ENCODE peak calls at places on chromosomes 6 and 20, in four cellular contexts. U, O, H and R are unnamed samples.

GRCh38 chr20:16203091-16203490 is 370.2 kb downstream of the KIF16B start:
- DNase-seq in U (no peak), O (no peak), H (no peak), R (no peak)

GRCh38 chr20:63664861-63665594 is 6.9 kb downstream of the RTEL1 start:
- DNase-seq in U (no peak), O (no peak), H (no peak), R (peak)

GRCh38 chr6:14533446-14533845 is 415.9 kb downstream of the CD83 start:
- DNase-seq in U (no peak), O (no peak), H (no peak), R (no peak)

GRCh38 chr6:157021267-157022021 is 244.3 kb downstream of the ARID1B start:
- DNase-seq in U (peak), O (peak), H (peak), R (peak)

GRCh38 chr20:21396045-21396893 is 1.1 kb downstream of the NKX2-4 start:
- DNase-seq in U (peak), O (no peak), H (peak), R (peak)

GRCh38 chr20:25865715-25866656 is 169.3 kb upstream of the ZNF337 start:
- DNase-seq in U (peak), O (peak), H (peak), R (peak)

GRCh38 chr6:11631008-11631407 is 93.5 kb downstream of the TMEM170B start:
- DNase-seq in U (no peak), O (no peak), H (no peak), R (no peak)

GRCh38 chr20:63532449-63532971 is 4.7 kb downstream of the PTK6 start:
- DNase-seq in U (no peak), O (no peak), H (peak), R (peak)

GRCh38 chr20:52049001-52049731 is 142.4 kb downstream of the ZFP64 start:
- DNase-seq in U (no peak), O (no peak), H (no peak), R (peak)

GRCh38 chr6:15602144-15602543 is 60.7 kb downstream of the DTNBP1 start:
- DNase-seq in U (peak), O (peak), H (no peak), R (no peak)

DNA sequence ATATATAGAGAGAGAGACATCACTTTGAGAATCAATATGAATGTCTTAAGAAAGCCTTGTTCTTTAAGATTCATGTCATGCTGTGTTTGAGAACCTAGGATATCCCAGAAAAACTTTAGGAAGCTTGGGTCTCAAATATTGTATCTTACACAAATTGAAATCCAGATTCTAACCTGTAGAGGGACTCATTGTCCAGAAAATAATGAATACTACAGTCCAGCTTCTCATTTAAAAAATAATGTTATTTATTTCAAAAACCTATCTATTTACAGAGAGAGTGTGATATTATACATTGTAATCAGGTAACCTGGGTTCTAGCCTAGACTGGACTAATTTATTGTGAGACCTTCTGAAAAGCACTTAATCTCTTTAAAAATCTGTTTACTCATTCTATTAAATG is 4.2 kb downstream of the RFX6 start:
- DNase-seq in U (no peak), O (no peak), H (no peak), R (no peak)
- TF ChIP-seq CTCF in U (no peak), O (peak), H (no peak), R (peak)

DNA sequence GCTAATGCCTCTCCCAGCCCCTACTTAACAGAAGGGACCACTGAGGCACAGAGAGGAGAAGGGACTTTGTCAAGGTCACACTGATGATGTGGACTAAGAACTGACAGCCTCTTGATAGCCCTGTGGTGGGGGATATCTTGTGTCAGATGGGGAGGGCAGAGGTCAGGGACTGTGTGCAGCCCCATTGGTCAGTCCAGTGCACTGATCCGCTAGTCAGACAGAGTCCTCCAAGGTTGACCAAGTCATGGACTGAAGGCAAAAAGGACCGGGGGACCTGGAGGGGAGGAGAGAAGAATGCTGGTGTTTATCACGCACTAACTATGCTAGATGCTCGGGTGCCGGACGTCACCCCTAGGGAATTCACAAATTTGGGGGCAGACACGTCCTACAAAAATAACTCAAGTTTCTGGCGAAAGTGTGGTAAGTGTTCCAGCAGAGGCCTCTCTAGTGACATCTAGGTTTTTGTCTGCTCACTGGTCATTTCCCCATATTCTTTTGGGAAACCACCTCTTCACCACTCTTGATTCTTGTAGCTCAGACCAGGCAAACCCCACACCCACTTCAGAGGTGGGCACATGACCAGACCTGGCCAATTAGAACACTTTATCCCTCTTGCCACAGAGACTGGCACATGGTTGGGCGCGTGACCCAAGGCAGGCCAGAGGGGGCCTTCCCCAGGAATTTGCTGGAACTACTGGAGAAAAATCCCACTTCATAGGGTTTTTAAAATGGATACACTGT is 21.0 kb downstream of the TCF15 start:
- DNase-seq in U (no peak), O (no peak), H (no peak), R (no peak)
- TF ChIP-seq CTCF in U (no peak), O (no peak), H (no peak), R (no peak)

DNA sequence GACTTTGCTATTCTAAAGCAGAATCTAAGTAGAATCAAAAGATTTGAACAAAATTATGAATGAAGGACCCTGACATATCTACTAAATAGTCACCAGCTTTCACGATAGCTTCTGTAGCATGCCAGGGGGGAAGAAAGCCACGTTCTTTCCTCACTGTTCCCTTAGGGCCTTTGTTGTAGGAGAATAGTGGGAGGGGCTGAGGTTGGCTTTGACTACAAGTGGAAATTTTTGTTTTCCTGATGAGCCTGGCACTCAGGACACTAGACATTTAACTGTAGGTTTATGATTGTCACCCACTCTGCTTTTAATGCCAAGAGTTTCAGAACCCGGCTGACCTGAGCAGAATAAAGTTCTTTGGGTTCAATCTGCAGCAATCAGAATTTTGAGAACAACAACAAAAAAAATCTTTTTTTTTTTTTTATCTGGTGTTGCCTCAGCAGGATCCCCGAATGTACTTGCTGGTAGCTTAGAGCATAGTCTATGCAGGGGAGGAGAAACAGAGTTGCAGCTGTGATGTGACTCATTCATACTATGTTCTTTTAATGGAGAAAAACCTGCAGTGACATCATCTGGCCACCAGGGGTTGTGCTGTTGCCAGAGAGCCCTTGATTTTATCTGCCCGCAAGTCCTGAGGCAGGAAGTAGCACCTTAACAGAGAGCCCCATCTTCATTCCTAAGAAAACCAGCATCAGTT is 38.5 kb downstream of the TPD52L1 start:
- DNase-seq in U (peak), O (peak), H (peak), R (peak)
- TF ChIP-seq CTCF in U (peak), O (peak), H (peak), R (peak)

GRCh38 chr6:32153835-32154513 is at the start of gene PPT2:
- DNase-seq in U (peak), O (peak), H (peak), R (peak)

GRCh38 chr6:32151885-32152311 is at the start of gene PRRT1:
- DNase-seq in U (no peak), O (no peak), H (no peak), R (peak)

GRCh38 chr6:32152414-32153251 is 894 bp upstream of the PRRT1 start:
- DNase-seq in U (no peak), O (no peak), H (no peak), R (peak)

GRCh38 chr6:32154514-32155161 is 697 bp downstream of the PPT2 start:
- DNase-seq in U (peak), O (peak), H (peak), R (peak)

DNA sequence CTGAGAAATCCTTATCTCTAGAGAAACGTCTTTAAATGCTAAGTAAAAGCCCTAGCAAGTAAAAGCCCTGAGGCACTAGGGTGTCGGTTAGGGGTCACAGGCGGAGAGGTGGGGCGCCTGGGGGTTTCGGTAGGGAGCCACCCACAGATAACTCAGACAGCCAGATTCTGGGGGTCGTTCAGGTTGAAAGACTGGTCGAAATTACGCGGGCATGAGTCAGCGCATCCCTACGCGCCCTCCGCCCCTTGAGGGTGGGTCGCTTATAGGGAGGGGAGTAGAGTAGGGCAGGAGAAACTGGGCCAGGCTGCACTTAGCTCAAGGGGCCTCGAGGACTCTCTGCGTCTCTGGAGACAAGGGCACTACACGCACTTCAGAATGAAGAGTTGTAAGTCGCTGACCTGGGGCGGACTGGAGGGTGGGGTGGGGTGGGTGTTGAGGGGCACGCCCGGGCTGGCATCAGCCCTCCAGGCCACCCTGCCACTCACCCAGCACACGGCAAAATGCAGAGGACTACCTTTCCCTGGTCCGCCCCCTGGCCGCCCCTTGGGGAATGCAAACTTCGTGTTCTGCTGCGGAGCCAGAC is 598 bp upstream of the PPT2 start:
- DNase-seq in U (peak), O (no peak), H (peak), R (peak)
- TF ChIP-seq CTCF in U (no peak), O (no peak), H (no peak), R (peak)

GRCh38 chr6:137862419-137863125 is 4.5 kb upstream of the TNFAIP3 start:
- DNase-seq in U (no peak), O (no peak), H (no peak), R (no peak)

GRCh38 chr6:137859025-137859424 is 8.0 kb upstream of the TNFAIP3 start:
- DNase-seq in U (no peak), O (no peak), H (no peak), R (no peak)

GRCh38 chr6:137863126-137863996 is 3.7 kb upstream of the TNFAIP3 start:
- DNase-seq in U (no peak), O (no peak), H (no peak), R (no peak)

GRCh38 chr6:137860394-137861005 is 6.6 kb upstream of the TNFAIP3 start:
- DNase-seq in U (no peak), O (no peak), H (no peak), R (no peak)

DNA sequence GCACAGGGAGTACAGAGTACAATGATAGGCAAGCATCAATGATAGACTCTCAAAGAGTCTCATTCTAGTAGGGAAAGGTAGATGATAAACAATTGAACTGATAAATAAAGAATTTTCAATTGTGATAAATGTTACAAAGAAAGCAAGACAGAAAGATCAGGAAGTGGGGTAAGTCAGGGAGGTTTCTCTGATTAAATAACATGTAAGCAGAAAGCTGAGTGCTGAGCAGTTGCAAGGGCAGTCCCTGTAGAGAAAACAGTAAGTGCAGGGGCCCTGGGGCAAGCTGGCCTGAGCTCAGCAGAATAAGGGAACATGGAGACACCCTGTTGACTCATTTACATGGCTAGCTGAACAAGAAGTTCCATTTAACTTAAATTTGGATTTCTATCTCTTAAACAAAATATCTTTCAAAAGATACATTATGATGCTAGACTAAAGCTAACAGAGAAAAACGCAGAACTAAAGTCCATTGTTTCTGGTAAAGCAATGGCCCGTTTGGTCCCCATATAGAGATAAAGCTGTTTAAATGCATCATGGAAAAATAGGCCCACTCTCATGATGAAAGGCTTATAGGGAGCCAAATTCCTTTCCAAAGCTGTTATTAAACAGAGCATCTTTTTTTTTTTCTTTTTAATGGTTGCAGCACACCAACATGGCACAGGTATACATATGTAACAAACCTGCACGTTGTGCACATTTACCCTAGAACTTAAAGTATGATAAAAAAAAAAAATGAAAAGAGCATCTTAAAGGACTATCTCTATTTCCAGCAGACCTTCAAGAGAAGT is 5.3 kb upstream of the TNFAIP3 start:
- DNase-seq in U (no peak), O (no peak), H (no peak), R (no peak)
- TF ChIP-seq CTCF in U (no peak), O (no peak), H (no peak), R (no peak)

GRCh38 chr6:139204978-139205377 is 70.1 kb downstream of the HECA start:
- DNase-seq in U (no peak), O (no peak), H (no peak), R (no peak)

GRCh38 chr6:139201378-139201777 is 66.5 kb downstream of the HECA start:
- DNase-seq in U (no peak), O (no peak), H (no peak), R (no peak)

GRCh38 chr6:139205843-139206242 is 71.0 kb downstream of the HECA start:
- DNase-seq in U (no peak), O (no peak), H (no peak), R (no peak)
- TF ChIP-seq CTCF in U (no peak), O (no peak), H (no peak), R (no peak)

GRCh38 chr20:10412591-10413408 is 21.2 kb downstream of the MKKS start:
- DNase-seq in U (no peak), O (no peak), H (no peak), R (no peak)
- TF ChIP-seq CTCF in U (no peak), O (no peak), H (no peak), R (peak)

DNA sequence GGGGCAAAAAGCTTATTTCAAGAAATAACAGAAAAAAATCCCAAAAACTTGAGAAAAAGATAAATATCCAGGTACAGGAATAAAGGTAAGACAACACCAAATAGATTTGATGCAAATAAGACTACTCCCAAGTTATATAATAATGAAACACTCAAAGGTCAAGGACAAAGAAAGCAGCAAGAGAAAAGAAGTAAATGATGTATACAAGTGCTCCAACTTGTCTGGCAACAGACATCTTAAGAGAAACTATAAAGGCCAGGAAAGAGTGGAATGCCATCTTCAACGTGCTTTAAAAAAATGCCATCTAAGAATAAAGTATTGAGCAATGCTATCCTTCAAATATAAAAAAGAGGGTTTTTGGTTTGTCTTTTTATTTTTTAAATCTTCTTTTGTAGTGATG is 54.2 kb downstream of the REV3L start:
- DNase-seq in U (no peak), O (no peak), H (no peak), R (no peak)
- TF ChIP-seq CTCF in U (no peak), O (no peak), H (no peak), R (no peak)

GRCh38 chr6:52076791-52077179 is 10.6 kb downstream of the PKHD1 start:
- DNase-seq in U (no peak), O (no peak), H (no peak), R (peak)
- TF ChIP-seq CTCF in U (no peak), O (no peak), H (no peak), R (no peak)

GRCh38 chr6:37535701-37536461 is 36.2 kb upstream of the CCDC167 start:
- DNase-seq in U (no peak), O (no peak), H (peak), R (peak)
- TF ChIP-seq CTCF in U (no peak), O (no peak), H (no peak), R (peak)